ENCODE peak calls at places on chromosomes 12 and 14, in five cellular contexts. T is astrocyte of the spinal cord, J is heart right ventricle, O is BJ, K is epithelial cell of esophagus. R is an unnamed sample.

GRCh38 chr14:100541621-100542560 is 45.3 kb downstream of the BEGAIN start:
- DNase-seq in T (no peak), J (no peak), O (no peak), K (no peak), R (no peak)

GRCh38 chr12:106107566-106107965 is 31.2 kb downstream of the NUAK1 start:
- DNase-seq in T (peak; percentile 54), J (no peak), O (no peak), K (peak; percentile 72), R (peak; percentile 52)

GRCh38 chr12:13452955-13453570 is 256.5 kb downstream of the EMP1 start:
- DNase-seq in T (no peak), J (no peak), O (no peak), K (no peak), R (no peak)

GRCh38 chr12:113232787-113233585 is 11.7 kb downstream of the TPCN1 start:
- DNase-seq in T (peak; percentile 61), J (peak; percentile 57), O (no peak), K (no peak), R (no peak)

GRCh38 chr14:96574633-96575191 is 72.5 kb downstream of the PAPOLA start:
- DNase-seq in T (peak; percentile 70), J (no peak), O (peak; percentile 41), K (peak; percentile 75), R (peak; percentile 62)

GRCh38 chr12:20212658-20213387 is 155.5 kb upstream of the PDE3A start:
- DNase-seq in T (peak; percentile 100), J (peak; percentile 89), O (peak; percentile 96), K (peak; percentile 92), R (peak; percentile 98)

GRCh38 chr14:99790978-99791376 is 2.2 kb upstream of the EML1 start:
- DNase-seq in T (no peak), J (no peak), O (no peak), K (peak; percentile 20), R (no peak)

GRCh38 chr12:89707623-89707991 is 1.0 kb downstream of the ATP2B1 start:
- DNase-seq in T (no peak), J (peak; percentile 24), O (no peak), K (peak; percentile 16), R (no peak)

GRCh38 chr12:22173154-22173553 is 127.1 kb downstream of the CMAS start:
- DNase-seq in T (no peak), J (no peak), O (no peak), K (peak; percentile 24), R (no peak)

GRCh38 chr12:132071001-132071810 is 72.9 kb downstream of the DDX51 start:
- DNase-seq in T (no peak), J (no peak), O (no peak), K (no peak), R (no peak)

GRCh38 chr12:9378430-9378835 is 170.2 kb upstream of the PZP start:
- DNase-seq in T (no peak), J (no peak), O (no peak), K (peak; percentile 68), R (no peak)

GRCh38 chr12:95851609-95852008 is 7.1 kb upstream of the SNRPF start:
- DNase-seq in T (no peak), J (no peak), O (no peak), K (no peak), R (no peak)

GRCh38 chr12:916240-916639 is 33.3 kb downstream of the RAD52 start:
- DNase-seq in T (no peak), J (no peak), O (no peak), K (no peak), R (no peak)

GRCh38 chr12:41795066-41795465 is 349.6 kb downstream of the GXYLT1 start:
- DNase-seq in T (peak; percentile 69), J (no peak), O (no peak), K (no peak), R (peak; percentile 1)

GRCh38 chr14:93219103-93219726 is 12.2 kb downstream of the UBR7 start:
- DNase-seq in T (peak; percentile 69), J (peak; percentile 28), O (peak; percentile 6), K (peak; percentile 83), R (peak; percentile 29)

GRCh38 chr12:62256408-62257079 is 3.7 kb upstream of the USP15 start:
- DNase-seq in T (no peak), J (no peak), O (no peak), K (peak; percentile 64), R (no peak)

GRCh38 chr12:110431957-110432587 is 18.1 kb downstream of the ARPC3 start:
- DNase-seq in T (no peak), J (no peak), O (no peak), K (no peak), R (no peak)

GRCh38 chr12:28278499-28278898 is 88.2 kb downstream of the CCDC91 start:
- DNase-seq in T (peak; percentile 5), J (no peak), O (no peak), K (no peak), R (no peak)

GRCh38 chr14:32028599-32028998 is 48.5 kb upstream of the ARHGAP5 start:
- DNase-seq in T (peak; percentile 14), J (no peak), O (no peak), K (peak; percentile 77), R (peak; percentile 31)

GRCh38 chr12:69556383-69556782 is 28.9 kb upstream of the CCT2 start:
- DNase-seq in T (no peak), J (no peak), O (no peak), K (no peak), R (no peak)

GRCh38 chr12:12800406-12801180 is 12.6 kb upstream of the DDX47 start:
- DNase-seq in T (peak; percentile 16), J (no peak), O (no peak), K (peak; percentile 98), R (peak; percentile 71)

GRCh38 chr12:56684745-56685369 is 3.2 kb downstream of the PTGES3 start:
- DNase-seq in T (no peak), J (no peak), O (no peak), K (no peak), R (no peak)

DNA sequence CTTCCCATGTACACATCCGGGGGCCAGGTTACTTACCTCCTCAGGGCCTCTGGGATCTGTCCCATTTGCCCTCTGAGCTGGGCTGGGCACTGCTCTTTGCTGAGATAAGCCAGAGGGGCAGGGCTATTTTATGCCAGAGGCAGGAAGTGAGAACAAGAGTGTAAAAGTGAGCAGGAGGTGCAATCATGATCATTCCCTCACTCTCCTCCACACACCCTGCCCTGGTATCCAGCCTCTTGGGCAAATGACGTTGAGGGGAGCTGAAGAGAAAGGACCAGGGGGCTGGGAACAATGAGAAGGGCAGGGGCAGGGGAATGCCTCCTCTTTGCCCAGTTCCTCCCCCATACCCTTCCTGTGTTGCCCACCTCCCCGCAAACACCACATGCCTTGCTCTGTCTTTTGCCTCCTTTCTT is 4.2 kb downstream of the LPAR5 start:
- DNase-seq in T (no peak), J (no peak), O (no peak), K (no peak), R (no peak)
- H3K4me3 ChIP-seq in T (no peak overlapping the region), J (peak overlapping the region; percentile 2), O (no peak overlapping the region), K (no peak overlapping the region), R (no peak overlapping the region)

GRCh38 chr14:68842298-68842697 is 49.4 kb upstream of the ZFP36L1 start:
- DNase-seq in T (no peak), J (no peak), O (no peak), K (no peak), R (no peak)

GRCh38 chr14:68841030-68841809 is 48.4 kb upstream of the ZFP36L1 start:
- DNase-seq in T (peak; percentile 57), J (no peak), O (no peak), K (no peak), R (peak; percentile 21)

GRCh38 chr14:68843471-68844209 is 50.8 kb upstream of the ZFP36L1 start:
- DNase-seq in T (peak; percentile 73), J (peak; percentile 76), O (no peak), K (peak; percentile 66), R (peak; percentile 49)

GRCh38 chr14:68846466-68846865 is 53.6 kb upstream of the ZFP36L1 start:
- DNase-seq in T (no peak), J (no peak), O (no peak), K (no peak), R (no peak)

DNA sequence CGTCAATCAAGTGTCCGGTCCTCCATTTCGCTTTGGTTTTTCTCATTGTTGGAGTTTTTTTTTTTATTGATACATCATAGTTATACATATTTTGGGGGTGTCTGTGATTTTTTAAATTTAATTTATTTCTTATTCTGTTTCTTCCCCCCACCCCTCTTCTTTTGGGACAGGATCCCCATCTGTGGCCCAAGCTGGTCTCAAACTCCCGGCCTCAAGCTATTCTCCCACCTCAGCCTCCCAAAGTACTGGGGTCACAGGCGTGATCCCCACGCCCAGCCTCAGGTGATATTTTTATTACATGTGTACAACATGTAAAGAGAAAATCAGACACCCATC is 51.3 kb upstream of the ZFP36L1 start:
- DNase-seq in T (no peak), J (no peak), O (no peak), K (no peak), R (no peak)
- TF ChIP-seq CTCF in T (no peak), J (no peak), O (no peak), K (no peak), R (no peak)

DNA sequence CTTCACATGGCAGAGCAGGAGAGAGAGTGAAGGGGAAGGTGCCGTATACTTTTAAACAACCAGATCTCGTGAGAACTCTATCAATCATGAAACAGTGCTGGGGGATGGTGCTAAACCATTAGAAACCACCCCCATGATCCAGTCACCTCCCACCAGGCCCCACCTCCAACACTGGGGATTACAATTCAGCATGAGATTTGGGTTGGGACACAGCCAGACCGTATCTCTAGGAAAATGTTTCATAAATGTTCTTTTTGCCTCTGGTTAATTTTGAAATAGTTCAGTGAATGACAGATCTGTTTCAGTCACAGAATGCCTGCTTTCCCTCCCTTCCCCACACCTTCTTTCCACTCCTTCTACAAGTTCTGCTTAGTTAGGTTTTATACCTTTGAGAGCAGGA is 27.0 kb downstream of the PELI2 start:
- DNase-seq in T (no peak), J (no peak), O (no peak), K (no peak), R (no peak)
- H3K4me3 ChIP-seq in T (no peak overlapping the region), J (no peak overlapping the region), O (no peak overlapping the region), K (no peak overlapping the region), R (no peak overlapping the region)

GRCh38 chr12:52069410-52070242 is at the start of gene ATG101:
- DNase-seq in T (peak; percentile 98), J (peak; percentile 93), O (peak; percentile 45), K (peak; percentile 96), R (peak; percentile 98)

GRCh38 chr12:52067081-52067374 is 2.8 kb upstream of the ATG101 start:
- DNase-seq in T (no peak), J (no peak), O (no peak), K (no peak), R (no peak)

GRCh38 chr12:52063081-52063985 is 6.4 kb upstream of the ATG101 start:
- DNase-seq in T (no peak), J (peak; percentile 58), O (no peak), K (no peak), R (no peak)

GRCh38 chr12:52063986-52064649 is 5.7 kb upstream of the ATG101 start:
- DNase-seq in T (peak; percentile 86), J (peak; percentile 77), O (no peak), K (peak; percentile 29), R (peak; percentile 93)

DNA sequence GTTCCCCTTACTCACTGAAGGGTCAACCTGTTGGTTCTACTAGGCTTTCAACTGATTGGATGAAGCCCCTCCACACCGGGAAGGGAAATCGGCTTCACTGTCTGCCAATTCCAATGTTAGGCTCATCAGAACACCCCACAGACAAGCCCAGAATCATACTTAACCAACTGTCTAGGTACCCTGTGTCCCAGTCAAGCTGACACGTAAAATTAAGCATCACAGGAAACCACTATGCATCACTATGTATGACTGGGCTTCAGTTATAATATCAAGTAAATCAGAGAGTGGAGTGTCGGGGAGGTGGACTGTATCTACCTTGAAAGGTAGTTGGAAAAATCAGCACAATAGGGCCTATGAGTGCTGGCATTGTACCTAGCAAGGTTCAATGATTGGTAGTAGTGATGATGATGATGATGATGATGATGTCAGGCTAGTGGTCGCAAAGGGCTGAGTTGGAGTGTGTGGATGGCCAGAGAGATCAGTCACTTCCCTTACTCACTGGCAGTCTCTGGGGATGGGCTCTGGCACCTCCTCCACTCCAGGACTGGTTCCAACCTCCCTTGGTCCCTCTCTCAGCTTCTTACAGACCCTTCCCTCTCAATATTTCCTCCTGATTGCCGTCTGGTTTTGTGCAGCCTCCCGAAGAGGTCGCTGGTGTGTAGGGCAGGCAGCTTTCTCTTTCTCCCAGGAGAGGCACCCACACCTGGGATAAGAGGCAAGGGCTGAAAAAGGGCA is 3.3 kb upstream of the ATG101 start:
- DNase-seq in T (no peak), J (no peak), O (no peak), K (no peak), R (peak; percentile 28)
- TF ChIP-seq CTCF in T (no peak), J (no peak), O (no peak), K (no peak), R (no peak)